ENCODE peak calls at places on chromosomes 6 and 20, in nine cellular contexts. M is type B pancreatic cell; T is lung microvascular endothelial cell; Q is stimulated activated CD4-positive, alpha-beta T cell treated with anti-CD3 and anti-CD28 coated beads, TNF-alpha, amount 100 ng/mL, for 4 hours; A is adrenal gland; R is OCI-M1; D is caudate nucleus; J is left ventricle myocardium inferior; E is heart left ventricle. W is an unnamed sample.

GRCh38 chr6:20328266-20328946 is 73.3 kb upstream of the E2F3 start:
- DNase-seq in M (no peak), T (no peak), Q (no peak), A (no peak), R (no peak), D (no peak), J (no peak), E (no peak), W (no peak)

GRCh38 chr6:100726741-100727140 is 154.4 kb downstream of the ASCC3 start:
- DNase-seq in M (no peak), T (no peak), Q (no peak), A (no peak), R (no peak), D (no peak), J (no peak), E (no peak), W (no peak)

GRCh38 chr6:6825986-6826901 is 237.7 kb downstream of the LY86 start:
- DNase-seq in M (no peak), T (peak), Q (no peak), A (peak), R (no peak), D (no peak), J (peak), E (peak), W (peak)

GRCh38 chr20:44738779-44739477 is 6.7 kb upstream of the KCNK15 start:
- DNase-seq in M (no peak), T (peak), Q (no peak), A (peak), R (peak), D (peak), J (no peak), E (no peak), W (no peak)

GRCh38 chr20:8094415-8094818 is 37.6 kb upstream of the PLCB1 start:
- DNase-seq in M (no peak), T (peak), Q (no peak), A (peak), R (no peak), D (no peak), J (peak), E (no peak), W (peak)

GRCh38 chr20:50762045-50762422 is 30.7 kb downstream of the PARD6B start:
- DNase-seq in M (no peak), T (no peak), Q (no peak), A (peak), R (no peak), D (no peak), J (no peak), E (no peak), W (no peak)

GRCh38 chr6:87430499-87430898 is 22.7 kb downstream of the CFAP206 start:
- DNase-seq in M (no peak), T (no peak), Q (no peak), A (no peak), R (no peak), D (no peak), J (no peak), E (no peak), W (no peak)

GRCh38 chr6:117404548-117404947 is 21.2 kb downstream of the ROS1 start:
- DNase-seq in M (no peak), T (peak), Q (no peak), A (no peak), R (no peak), D (no peak), J (no peak), E (no peak), W (no peak)

GRCh38 chr6:25481267-25481666 is 170.7 kb upstream of the SCGN start:
- DNase-seq in M (no peak), T (no peak), Q (no peak), A (no peak), R (peak), D (no peak), J (no peak), E (no peak), W (no peak)

GRCh38 chr6:116268589-116269293 is 11.0 kb downstream of the TSPYL1 start:
- DNase-seq in M (no peak), T (peak), Q (no peak), A (no peak), R (peak), D (no peak), J (no peak), E (no peak), W (no peak)

GRCh38 chr6:90072501-90072900 is 178.2 kb downstream of the GJA10 start:
- DNase-seq in M (no peak), T (no peak), Q (no peak), A (no peak), R (no peak), D (no peak), J (no peak), E (no peak), W (no peak)

GRCh38 chr20:50915424-50915823 is 15.8 kb downstream of the ADNP start:
- DNase-seq in M (no peak), T (peak), Q (no peak), A (no peak), R (no peak), D (no peak), J (no peak), E (no peak), W (no peak)

GRCh38 chr20:22921595-22922421 is 113.3 kb upstream of the SSTR4 start:
- DNase-seq in M (no peak), T (peak), Q (no peak), A (no peak), R (peak), D (no peak), J (no peak), E (no peak), W (no peak)

GRCh38 chr6:152984387-152984872 is 1.6 kb upstream of the FBXO5 start:
- DNase-seq in M (no peak), T (no peak), Q (no peak), A (no peak), R (peak), D (no peak), J (no peak), E (no peak), W (no peak)

GRCh38 chr20:50338479-50339195 is 148.0 kb downstream of the CEBPB start:
- DNase-seq in M (no peak), T (no peak), Q (peak), A (no peak), R (peak), D (no peak), J (no peak), E (peak), W (no peak)

GRCh38 chr6:83365931-83366330 is 64.9 kb downstream of the ME1 start:
- DNase-seq in M (no peak), T (no peak), Q (no peak), A (no peak), R (no peak), D (no peak), J (no peak), E (no peak), W (no peak)

GRCh38 chr6:449486-450419 is 58.2 kb downstream of the IRF4 start:
- DNase-seq in M (no peak), T (no peak), Q (no peak), A (no peak), R (no peak), D (no peak), J (no peak), E (no peak), W (no peak)

GRCh38 chr20:2752631-2753455 is 47.6 kb downstream of the CPXM1 start:
- DNase-seq in M (no peak), T (peak), Q (no peak), A (no peak), R (peak), D (no peak), J (no peak), E (peak), W (peak)

W was measured in left cardiac atrium.